ENCODE peak calls at places on chromosome 7, in five cellular contexts. One of them, this sample, is unnamed.

GRCh38 chr7:28180364-28181147 is at the start of gene JAZF1:
- DNase-seq in EH: peak
- DNase-seq in NCI-H774: peak
- DNase-seq in GM23248: peak
- DNase-seq in RWPE1: peak
- DNase-seq in this sample: no peak

GRCh38 chr7:5360451-5360850 is 63.2 kb downstream of the TNRC18 start:
- DNase-seq in EH: no peak
- DNase-seq in NCI-H774: no peak
- DNase-seq in GM23248: no peak
- DNase-seq in RWPE1: no peak
- DNase-seq in this sample: no peak

GRCh38 chr7:156095908-156096539 is 283.8 kb upstream of the SHH start:
- DNase-seq in EH: no peak
- DNase-seq in NCI-H774: no peak
- DNase-seq in GM23248: no peak
- DNase-seq in RWPE1: no peak
- DNase-seq in this sample: no peak

GRCh38 chr7:88758355-88759215 is 915 bp upstream of the ZNF804B start:
- DNase-seq in EH: peak
- DNase-seq in NCI-H774: no peak
- DNase-seq in GM23248: peak
- DNase-seq in RWPE1: no peak
- DNase-seq in this sample: no peak

GRCh38 chr7:39353615-39354376 is 212.4 kb upstream of the YAE1 start:
- DNase-seq in EH: no peak
- DNase-seq in NCI-H774: peak
- DNase-seq in GM23248: peak
- DNase-seq in RWPE1: peak
- DNase-seq in this sample: no peak

GRCh38 chr7:47602272-47603004 is 20.5 kb upstream of the TNS3 start:
- DNase-seq in EH: peak
- DNase-seq in NCI-H774: no peak
- DNase-seq in GM23248: no peak
- DNase-seq in RWPE1: peak
- DNase-seq in this sample: no peak

GRCh38 chr7:101743995-101744360 is 73.4 kb upstream of the CUX1 start:
- DNase-seq in EH: no peak
- DNase-seq in NCI-H774: no peak
- DNase-seq in GM23248: no peak
- DNase-seq in RWPE1: no peak
- DNase-seq in this sample: no peak

GRCh38 chr7:73606801-73607691 is 17.3 kb downstream of the MLXIPL start:
- DNase-seq in EH: peak
- DNase-seq in NCI-H774: no peak
- DNase-seq in GM23248: peak
- DNase-seq in RWPE1: peak
- DNase-seq in this sample: no peak

GRCh38 chr7:131223151-131223550 is 104.5 kb upstream of the MKLN1 start:
- DNase-seq in EH: no peak
- DNase-seq in NCI-H774: no peak
- DNase-seq in GM23248: no peak
- DNase-seq in RWPE1: no peak
- DNase-seq in this sample: no peak

GRCh38 chr7:37982423-37982822 is 62.0 kb downstream of the EPDR1 start:
- DNase-seq in EH: no peak
- DNase-seq in NCI-H774: no peak
- DNase-seq in GM23248: no peak
- DNase-seq in RWPE1: no peak
- DNase-seq in this sample: no peak

GRCh38 chr7:14158111-14158510 is 168.6 kb upstream of the ETV1 start:
- DNase-seq in EH: no peak
- DNase-seq in NCI-H774: no peak
- DNase-seq in GM23248: no peak
- DNase-seq in RWPE1: no peak
- DNase-seq in this sample: no peak

GRCh38 chr7:36732806-36733205 is 8.5 kb upstream of the AOAH start:
- DNase-seq in EH: no peak
- DNase-seq in NCI-H774: no peak
- DNase-seq in GM23248: no peak
- DNase-seq in RWPE1: no peak
- DNase-seq in this sample: no peak

GRCh38 chr7:155396661-155397060 is 61.3 kb upstream of the EN2 start:
- DNase-seq in EH: no peak
- DNase-seq in NCI-H774: no peak
- DNase-seq in GM23248: no peak
- DNase-seq in RWPE1: no peak
- DNase-seq in this sample: no peak

GRCh38 chr7:96314402-96315108 is 7.3 kb downstream of the SLC25A13 start:
- DNase-seq in EH: peak
- DNase-seq in NCI-H774: no peak
- DNase-seq in GM23248: peak
- DNase-seq in RWPE1: peak
- DNase-seq in this sample: no peak

GRCh38 chr7:102992820-102993531 is 80.2 kb downstream of the LRRC17 start:
- DNase-seq in EH: peak
- DNase-seq in NCI-H774: no peak
- DNase-seq in GM23248: peak
- DNase-seq in RWPE1: peak
- DNase-seq in this sample: no peak

GRCh38 chr7:104951546-104951945 is 62.5 kb upstream of the KMT2E start:
- DNase-seq in EH: peak
- DNase-seq in NCI-H774: no peak
- DNase-seq in GM23248: peak
- DNase-seq in RWPE1: no peak
- DNase-seq in this sample: no peak

GRCh38 chr7:26061340-26062239 is 90.4 kb upstream of the NFE2L3 start:
- DNase-seq in EH: peak
- DNase-seq in NCI-H774: peak
- DNase-seq in GM23248: peak
- DNase-seq in RWPE1: peak
- DNase-seq in this sample: no peak

GRCh38 chr7:12637819-12638592 is 49.4 kb upstream of the ARL4A start:
- DNase-seq in EH: no peak
- DNase-seq in NCI-H774: no peak
- DNase-seq in GM23248: no peak
- DNase-seq in RWPE1: no peak
- DNase-seq in this sample: no peak

GRCh38 chr7:92783260-92783911 is 53.0 kb downstream of the CDK6 start:
- DNase-seq in EH: peak
- DNase-seq in NCI-H774: no peak
- DNase-seq in GM23248: no peak
- DNase-seq in RWPE1: no peak
- DNase-seq in this sample: no peak

GRCh38 chr7:1849351-1849951 is 179.4 kb downstream of the ELFN1 start:
- DNase-seq in EH: no peak
- DNase-seq in NCI-H774: no peak
- DNase-seq in GM23248: no peak
- DNase-seq in RWPE1: no peak
- DNase-seq in this sample: no peak

GRCh38 chr7:139355320-139355719 is 4.4 kb upstream of the LUC7L2 start:
- DNase-seq in EH: no peak
- DNase-seq in NCI-H774: no peak
- DNase-seq in GM23248: peak
- DNase-seq in RWPE1: no peak
- DNase-seq in this sample: no peak

GRCh38 chr7:128891110-128891941 is 19.2 kb downstream of the KCP start:
- DNase-seq in EH: no peak
- DNase-seq in NCI-H774: peak
- DNase-seq in GM23248: no peak
- DNase-seq in RWPE1: no peak
- DNase-seq in this sample: no peak

GRCh38 chr7:44615149-44615611 is 8.8 kb downstream of the OGDH start:
- DNase-seq in EH: peak
- DNase-seq in NCI-H774: no peak
- DNase-seq in GM23248: peak
- DNase-seq in RWPE1: no peak
- DNase-seq in this sample: no peak

GRCh38 chr7:98194672-98195457 is 16.4 kb upstream of the BHLHA15 start:
- DNase-seq in EH: peak
- DNase-seq in NCI-H774: no peak
- DNase-seq in GM23248: no peak
- DNase-seq in RWPE1: no peak
- DNase-seq in this sample: no peak

GRCh38 chr7:27031289-27032172 is 64.3 kb downstream of the HOXA1 start:
- DNase-seq in EH: peak
- DNase-seq in NCI-H774: no peak
- DNase-seq in GM23248: peak
- DNase-seq in RWPE1: peak
- DNase-seq in this sample: no peak

GRCh38 chr7:141300816-141301215 is 227.0 kb downstream of the TMEM178B start:
- DNase-seq in EH: no peak
- DNase-seq in NCI-H774: no peak
- DNase-seq in GM23248: no peak
- DNase-seq in RWPE1: no peak
- DNase-seq in this sample: no peak

GRCh38 chr7:20514364-20514763 is 101.1 kb upstream of the ABCB5 start:
- DNase-seq in EH: no peak
- DNase-seq in NCI-H774: peak
- DNase-seq in GM23248: peak
- DNase-seq in RWPE1: peak
- DNase-seq in this sample: peak